ENCODE peak calls at places on chromosomes 5 and 9, in five cellular contexts. R, J, H, T and B are unnamed samples. For H3K36me3 and H3K27me3, the result is how much of the 10 kb centered on the place peaks cover.

GRCh38 chr9:79012561-79012960 is 559.2 kb upstream of the TLE4 start:
- DNase-seq in T (peak), J (no peak), H (no peak), R (no peak), B (peak)

GRCh38 chr5:318341-318897 is 3.1 kb upstream of the AHRR start:
- DNase-seq in R (no peak), J (no peak), T (peak), H (no peak), B (peak)

GRCh38 chr9:88060746-88061145 is 77.5 kb downstream of the SPATA31C2 start:
- DNase-seq in R (no peak), H (no peak), J (no peak), T (no peak), B (no peak)

GRCh38 chr5:177382423-177383029 is 1.7 kb upstream of the SLC34A1 start:
- DNase-seq in J (no peak), R (no peak), H (peak), T (no peak), B (peak)

GRCh38 chr5:35618297-35618636 is 604 bp downstream of the SPEF2 start:
- DNase-seq in H (no peak), T (no peak), J (no peak), R (no peak), B (no peak)

GRCh38 chr9:36521148-36521547 is 51.5 kb upstream of the MELK start:
- DNase-seq in H (no peak), T (no peak), R (no peak), J (no peak), B (no peak)

GRCh38 chr5:78004559-78004958 is 228.4 kb upstream of the TBCA start:
- DNase-seq in J (no peak), R (no peak), T (no peak), H (no peak), B (no peak)

GRCh38 chr5:131661931-131662330 is 26.9 kb upstream of the RAPGEF6 start:
- DNase-seq in T (no peak), R (no peak), H (no peak), J (no peak), B (no peak)

GRCh38 chr5:138157626-138158025 is 18.4 kb upstream of the NME5 start:
- DNase-seq in T (no peak), J (no peak), R (no peak), H (no peak), B (no peak)

GRCh38 chr5:138160706-138161105 is 17.7 kb downstream of the BRD8 start:
- DNase-seq in R (no peak), T (no peak), H (no peak), J (no peak), B (no peak)

GRCh38 chr5:138163721-138164120 is 14.7 kb downstream of the BRD8 start:
- DNase-seq in T (no peak), H (no peak), J (no peak), R (no peak), B (no peak)

GRCh38 chr5:138159666-138160065 is 18.8 kb downstream of the BRD8 start:
- DNase-seq in H (no peak), T (no peak), R (no peak), J (no peak), B (no peak)
- H3K36me3 ChIP-seq in H (half or more), T (under half), R (under half), J (under half), B (half or more)

DNA sequence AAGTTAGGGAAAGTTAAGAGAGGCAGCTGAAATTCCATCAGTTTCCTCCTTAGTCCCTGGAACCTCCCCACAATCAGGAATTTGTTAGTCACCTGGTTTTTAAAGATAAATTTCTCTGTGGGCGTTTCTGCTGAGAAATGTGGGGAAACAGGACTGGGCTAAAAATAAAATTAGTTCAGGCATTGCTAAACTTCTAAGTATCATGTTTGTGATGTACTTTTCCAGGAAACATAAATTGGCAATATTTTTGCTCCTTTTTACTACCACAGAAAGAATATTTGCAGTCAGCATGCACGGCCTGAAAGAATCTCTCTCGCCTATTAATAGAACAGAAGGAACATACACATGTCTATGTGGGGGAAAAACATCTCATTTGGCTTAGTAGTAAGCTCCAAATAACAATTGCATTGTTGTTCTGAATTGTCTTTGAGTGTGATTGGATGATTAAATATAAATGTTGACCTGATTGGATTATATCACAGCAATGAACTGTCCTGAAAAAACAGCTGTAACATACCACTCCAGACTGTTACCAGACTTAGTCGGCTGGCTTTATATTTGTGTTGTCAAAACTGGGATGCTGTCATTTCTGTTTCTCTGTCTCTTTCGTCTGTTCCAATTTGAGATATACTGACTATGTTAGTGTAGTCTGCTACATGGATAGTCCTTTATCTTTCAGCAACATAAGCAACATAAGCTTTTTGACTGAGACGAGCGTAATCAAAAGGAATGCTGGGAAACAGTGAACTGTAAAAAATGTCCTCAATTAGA is 12.9 kb downstream of the TJP2 start:
- DNase-seq in H (no peak), R (no peak), J (no peak), T (peak), B (no peak)
- H3K4me3 ChIP-seq in H (no peak), R (no peak), J (no peak), T (no peak), B (no peak)

GRCh38 chr5:179406031-179406681 is 60.9 kb upstream of the ADAMTS2 start:
- DNase-seq in R (peak), H (no peak), T (no peak), J (no peak), B (no peak)
- H3K27me3 ChIP-seq in R (under half), H (under half), T (under half), J (under half), B (under half)

GRCh38 chr5:68449380-68449779 is 233.8 kb downstream of the PIK3R1 start:
- DNase-seq in J (no peak), T (no peak), H (no peak), R (peak), B (peak)
- H3K36me3 ChIP-seq in J (under half), T (under half), H (under half), R (under half), B (under half)

GRCh38 chr5:108930107-108930506 is 182.4 kb downstream of the FER start:
- DNase-seq in R (no peak), J (no peak), H (no peak), T (no peak), B (no peak)

GRCh38 chr5:108919591-108920326 is 172.1 kb downstream of the FER start:
- DNase-seq in R (no peak), T (no peak), J (no peak), H (no peak), B (no peak)

GRCh38 chr5:108925073-108925472 is 177.4 kb downstream of the FER start:
- DNase-seq in H (no peak), J (no peak), R (no peak), T (no peak), B (no peak)

DNA sequence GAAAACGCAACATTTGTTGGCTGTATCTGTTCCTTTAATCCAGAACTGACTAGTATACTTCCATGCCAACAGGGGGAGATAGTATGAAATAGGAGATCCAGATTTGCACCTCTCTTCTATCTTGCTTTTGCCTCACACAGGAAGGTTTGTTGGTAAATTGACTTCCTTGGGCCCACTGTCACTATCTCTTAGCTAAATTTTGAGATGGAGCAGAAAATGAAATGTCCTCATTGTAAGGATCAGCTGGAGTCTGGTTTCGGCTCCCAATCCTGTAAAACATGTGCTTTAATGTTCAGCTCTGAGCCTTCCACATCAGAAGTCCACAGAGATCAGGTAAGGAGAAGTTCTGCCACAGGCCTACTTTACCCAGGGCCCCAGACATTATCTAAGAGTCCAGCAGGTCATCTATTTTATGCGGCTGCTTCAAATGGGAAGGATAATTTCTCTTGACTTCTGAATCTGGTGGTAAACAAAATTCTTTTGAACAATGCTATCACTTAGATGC is 176.8 kb downstream of the FER start:
- DNase-seq in R (no peak), T (no peak), H (no peak), J (no peak), B (no peak)
- H3K4me3 ChIP-seq in R (no peak), T (no peak), H (no peak), J (no peak), B (no peak)

DNA sequence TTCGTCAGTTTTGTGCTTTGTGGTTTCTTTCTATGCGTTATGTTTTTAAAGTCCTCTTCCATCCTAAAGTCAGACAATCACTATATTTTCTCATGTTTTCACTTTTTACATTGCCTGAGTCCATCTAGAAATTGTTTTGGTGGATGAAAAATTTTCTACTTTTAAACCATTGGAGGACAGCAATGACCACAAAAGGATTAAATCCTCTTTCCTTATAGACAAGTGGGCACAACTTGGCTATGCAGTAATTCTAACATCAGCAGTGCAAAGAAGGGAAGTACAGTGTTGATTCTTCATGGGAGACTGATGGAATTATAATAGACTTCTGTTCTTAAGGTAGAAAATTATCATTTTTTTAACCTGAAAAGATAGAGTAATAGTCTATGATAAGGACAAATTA is 75.5 kb downstream of the PALM2AKAP2 start:
- DNase-seq in T (no peak), J (no peak), H (no peak), R (no peak), B (no peak)
- H3K27me3 ChIP-seq in T (under half), J (under half), H (under half), R (under half), B (under half)

GRCh38 chr5:179033004-179033580 is 9.5 kb downstream of the ZNF879 start:
- DNase-seq in H (no peak), R (no peak), T (no peak), J (no peak), B (no peak)
- H3K36me3 ChIP-seq in H (half or more), R (under half), T (under half), J (under half), B (half or more)